ENCODE peak calls at places on chromosome 20, in four cellular contexts. One of them, this sample, is unnamed.

GRCh38 chr20:37389844-37390275 is 43.9 kb downstream of the SRC start:
- DNase-seq in K562: no peak
- DNase-seq in HepG2: no peak
- DNase-seq in A549: no peak
- DNase-seq in this sample: no peak

GRCh38 chr20:18904624-18905023 is 91.0 kb downstream of the SCP2D1 start:
- DNase-seq in K562: no peak
- DNase-seq in HepG2: no peak
- DNase-seq in A549: no peak
- DNase-seq in this sample: no peak

GRCh38 chr20:33894798-33895197 is 83.7 kb downstream of the CHMP4B start:
- DNase-seq in A549: no peak
- DNase-seq in HepG2: no peak
- DNase-seq in K562: no peak
- DNase-seq in this sample: no peak

GRCh38 chr20:53875452-53875851 is 194.9 kb downstream of the BCAS1 start:
- DNase-seq in A549: no peak
- DNase-seq in K562: no peak
- DNase-seq in HepG2: no peak
- DNase-seq in this sample: no peak

GRCh38 chr20:5147193-5147592 is 20.4 kb downstream of the CDS2 start:
- DNase-seq in A549: no peak
- DNase-seq in HepG2: no peak
- DNase-seq in K562: no peak
- DNase-seq in this sample: no peak

GRCh38 chr20:8709627-8710026 is 359.3 kb upstream of the PLCB4 start:
- DNase-seq in HepG2: no peak
- DNase-seq in A549: no peak
- DNase-seq in K562: no peak
- DNase-seq in this sample: no peak

GRCh38 chr20:36474563-36474962 is 66.8 kb upstream of the MYL9 start:
- DNase-seq in HepG2: no peak
- DNase-seq in K562: no peak
- DNase-seq in A549: no peak
- DNase-seq in this sample: no peak

GRCh38 chr20:33541074-33541473 is 51.2 kb downstream of the CBFA2T2 start:
- DNase-seq in K562: no peak
- DNase-seq in A549: no peak
- DNase-seq in HepG2: peak
- DNase-seq in this sample: no peak

GRCh38 chr20:53692465-53693067 is 98.9 kb upstream of the ZNF217 start:
- DNase-seq in K562: no peak
- DNase-seq in A549: no peak
- DNase-seq in HepG2: no peak
- DNase-seq in this sample: peak

GRCh38 chr20:17654649-17655285 is 27.3 kb downstream of the RRBP1 start:
- DNase-seq in K562: peak
- DNase-seq in HepG2: peak
- DNase-seq in A549: no peak
- DNase-seq in this sample: peak

GRCh38 chr20:54107600-54108393 is 37.4 kb upstream of the BCAS1 start:
- DNase-seq in A549: peak
- DNase-seq in HepG2: peak
- DNase-seq in K562: no peak
- DNase-seq in this sample: no peak

GRCh38 chr20:22836877-22837276 is 198.2 kb upstream of the SSTR4 start:
- DNase-seq in HepG2: no peak
- DNase-seq in K562: peak
- DNase-seq in A549: no peak
- DNase-seq in this sample: no peak

GRCh38 chr20:2793471-2793870 is 7.0 kb downstream of the CPXM1 start:
- DNase-seq in HepG2: no peak
- DNase-seq in K562: no peak
- DNase-seq in A549: no peak
- DNase-seq in this sample: no peak

GRCh38 chr20:3137492-3137891 is 22.2 kb downstream of the FASTKD5 start:
- DNase-seq in HepG2: no peak
- DNase-seq in K562: no peak
- DNase-seq in A549: no peak
- DNase-seq in this sample: no peak

GRCh38 chr20:35820715-35821114 is 48.9 kb downstream of the PHF20 start:
- DNase-seq in A549: no peak
- DNase-seq in K562: no peak
- DNase-seq in HepG2: no peak
- DNase-seq in this sample: no peak

GRCh38 chr20:40943591-40943990 is 85.0 kb upstream of the TOP1 start:
- DNase-seq in HepG2: no peak
- DNase-seq in K562: no peak
- DNase-seq in A549: no peak
- DNase-seq in this sample: no peak

GRCh38 chr20:6654490-6655247 is 112.8 kb upstream of the BMP2 start:
- DNase-seq in HepG2: no peak
- DNase-seq in A549: no peak
- DNase-seq in K562: no peak
- DNase-seq in this sample: no peak

GRCh38 chr20:40017765-40018164 is 671.3 kb downstream of the MAFB start:
- DNase-seq in A549: no peak
- DNase-seq in K562: no peak
- DNase-seq in HepG2: no peak
- DNase-seq in this sample: no peak

GRCh38 chr20:21936720-21937380 is 231.4 kb downstream of the PAX1 start:
- DNase-seq in A549: no peak
- DNase-seq in K562: no peak
- DNase-seq in HepG2: no peak
- DNase-seq in this sample: no peak

GRCh38 chr20:21234816-21235215 is 68.3 kb upstream of the XRN2 start:
- DNase-seq in K562: no peak
- DNase-seq in A549: no peak
- DNase-seq in HepG2: no peak
- DNase-seq in this sample: no peak

GRCh38 chr20:47699804-47700203 is 85.5 kb downstream of the SULF2 start:
- DNase-seq in HepG2: no peak
- DNase-seq in K562: no peak
- DNase-seq in A549: no peak
- DNase-seq in this sample: no peak

GRCh38 chr20:33933469-33933909 is 60.2 kb upstream of the RALY start:
- DNase-seq in K562: peak
- DNase-seq in A549: peak
- DNase-seq in HepG2: peak
- DNase-seq in this sample: no peak

GRCh38 chr20:33071198-33071597 is 8.2 kb upstream of the BPIFB4 start:
- DNase-seq in K562: no peak
- DNase-seq in HepG2: no peak
- DNase-seq in A549: no peak
- DNase-seq in this sample: no peak

GRCh38 chr20:44422083-44422482 is 53.6 kb upstream of the TTPAL start:
- DNase-seq in HepG2: no peak
- DNase-seq in K562: no peak
- DNase-seq in A549: no peak
- DNase-seq in this sample: no peak

GRCh38 chr20:47784599-47785320 is 521 bp downstream of the SULF2 start:
- DNase-seq in K562: no peak
- DNase-seq in HepG2: peak
- DNase-seq in A549: peak
- DNase-seq in this sample: peak

GRCh38 chr20:41717464-41717863 is 99.3 kb upstream of the CHD6 start:
- DNase-seq in A549: no peak
- DNase-seq in HepG2: no peak
- DNase-seq in K562: peak
- DNase-seq in this sample: no peak

GRCh38 chr20:47117789-47118188 is 223.1 kb downstream of the EYA2 start:
- DNase-seq in HepG2: no peak
- DNase-seq in A549: no peak
- DNase-seq in K562: no peak
- DNase-seq in this sample: no peak

GRCh38 chr20:10551732-10552724 is 116.9 kb downstream of the SLX4IP start:
- DNase-seq in HepG2: no peak
- DNase-seq in K562: no peak
- DNase-seq in A549: no peak
- DNase-seq in this sample: no peak

GRCh38 chr20:10557685-10558084 is 116.1 kb downstream of the JAG1 start:
- DNase-seq in HepG2: no peak
- DNase-seq in A549: no peak
- DNase-seq in K562: no peak
- DNase-seq in this sample: no peak

DNA sequence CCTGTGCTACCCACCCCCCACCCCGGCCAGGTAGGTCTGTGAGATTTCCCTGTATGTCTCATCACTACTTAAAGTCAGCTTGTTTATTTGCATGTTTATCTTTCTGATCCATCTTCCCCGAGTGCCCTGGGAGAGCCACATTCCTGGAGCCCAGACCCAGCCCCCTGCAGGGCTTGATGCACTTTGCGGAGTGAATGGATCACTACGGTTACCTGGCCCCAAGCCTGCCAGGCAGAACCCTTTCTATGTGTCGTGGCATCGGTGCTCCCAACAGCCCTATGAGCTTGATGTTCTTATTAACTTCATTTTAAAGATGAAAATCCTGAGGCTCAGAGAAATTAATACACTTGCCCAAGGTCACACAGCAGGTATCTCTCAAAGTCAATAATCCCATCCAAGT is 13.6 kb upstream of the SLCO4A1 start:
- DNase-seq in K562: no peak
- DNase-seq in HepG2: no peak
- DNase-seq in A549: no peak
- DNase-seq in this sample: no peak
- H3K27ac ChIP-seq in K562: no peak
- H3K27ac ChIP-seq in HepG2: no peak
- H3K27ac ChIP-seq in A549: peak
- H3K27ac ChIP-seq in this sample: no peak

DNA sequence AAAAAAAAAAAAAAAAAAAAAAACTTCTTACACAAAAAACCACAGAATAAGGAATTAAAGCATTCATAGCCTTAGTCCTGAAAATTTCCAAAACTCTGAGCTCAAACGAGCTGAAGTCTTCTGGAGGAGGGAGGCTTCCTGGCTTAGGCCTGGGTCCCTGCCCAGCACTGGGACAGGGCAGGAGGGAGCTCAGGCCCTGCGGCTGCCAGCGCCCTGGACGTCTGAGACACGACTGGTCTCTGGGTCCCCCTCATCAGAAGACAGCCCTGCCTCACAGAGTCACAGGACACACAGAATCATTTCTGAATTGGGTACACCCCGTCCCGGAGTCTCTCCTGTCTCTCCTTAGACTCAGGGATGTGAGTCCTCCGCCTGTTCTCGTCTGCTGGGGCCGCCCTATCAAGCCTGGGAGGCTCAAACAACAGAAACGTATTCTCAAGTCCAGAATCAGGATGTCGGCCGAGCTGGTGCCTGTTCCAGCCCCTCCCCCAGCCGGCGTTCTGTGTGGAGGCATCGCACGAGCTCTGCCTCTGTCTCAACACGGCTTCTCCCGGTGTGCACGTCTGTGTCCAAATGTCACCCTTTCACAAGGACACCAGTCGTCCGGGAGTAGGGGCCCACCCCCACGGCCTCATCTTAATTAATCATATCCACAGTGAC is 39.4 kb downstream of the ZBTB46 start:
- DNase-seq in HepG2: no peak
- DNase-seq in A549: no peak
- DNase-seq in K562: no peak
- DNase-seq in this sample: no peak
- TF ChIP-seq MYC in HepG2: no peak
- TF ChIP-seq MYC in A549: no peak
- TF ChIP-seq MYC in K562: no peak
- TF ChIP-seq MYC in this sample: no peak

GRCh38 chr20:45857836-45858250 is 429 bp downstream of the ZSWIM3 start:
- DNase-seq in K562: peak
- DNase-seq in HepG2: no peak
- DNase-seq in A549: no peak
- DNase-seq in this sample: no peak

GRCh38 chr20:45863543-45864470 is 6.4 kb downstream of the ZSWIM3 start:
- DNase-seq in A549: no peak
- DNase-seq in K562: no peak
- DNase-seq in HepG2: peak
- DNase-seq in this sample: no peak

GRCh38 chr20:45861157-45862075 is 4.0 kb downstream of the ZSWIM3 start:
- DNase-seq in A549: no peak
- DNase-seq in HepG2: peak
- DNase-seq in K562: no peak
- DNase-seq in this sample: peak

GRCh38 chr20:45857114-45857835 is at the start of the genes ACOT8 and ZSWIM3:
- DNase-seq in A549: peak
- DNase-seq in HepG2: peak
- DNase-seq in K562: peak
- DNase-seq in this sample: peak

GRCh38 chr20:45860573-45861011 is 3.2 kb downstream of the ZSWIM3 start:
- DNase-seq in A549: no peak
- DNase-seq in K562: no peak
- DNase-seq in HepG2: no peak
- DNase-seq in this sample: no peak
- TF ChIP-seq JUN in A549: no peak
- TF ChIP-seq JUN in K562: no peak
- TF ChIP-seq JUN in HepG2: no peak
- TF ChIP-seq JUN in this sample: no peak

GRCh38 chr20:57879437-57880115 is 169.8 kb upstream of the PMEPA1 start:
- DNase-seq in K562: no peak
- DNase-seq in A549: no peak
- DNase-seq in HepG2: no peak
- DNase-seq in this sample: no peak
- H3K27ac ChIP-seq in K562: no peak
- H3K27ac ChIP-seq in A549: no peak
- H3K27ac ChIP-seq in HepG2: no peak
- H3K27ac ChIP-seq in this sample: no peak

GRCh38 chr20:59082077-59082740 is 39.6 kb upstream of the PRELID3B start:
- DNase-seq in HepG2: peak
- DNase-seq in A549: no peak
- DNase-seq in K562: peak
- DNase-seq in this sample: no peak
- TF ChIP-seq MYC in HepG2: no peak
- TF ChIP-seq MYC in A549: no peak
- TF ChIP-seq MYC in K562: no peak
- TF ChIP-seq MYC in this sample: no peak

This sample was measured in endothelial cell of umbilical vein.